ENCODE peak calls at places on chromosomes 3 and 15, in six cellular contexts. O, A, C, Q, U and G are unnamed samples.

GRCh38 chr15:68154923-68155559 is 50.1 kb downstream of the CALML4 start:
- DNase-seq in O (peak; percentile 71), Q (peak; percentile 39), U (peak; percentile 53), C (peak; percentile 26), A (no peak), G (peak; percentile 56)

GRCh38 chr3:8445861-8446260 is 55.8 kb upstream of the LMCD1 start:
- DNase-seq in A (no peak), C (no peak), Q (no peak), U (no peak), O (peak; percentile 99), G (no peak)

GRCh38 chr3:136728918-136729317 is 23.3 kb downstream of the STAG1 start:
- DNase-seq in U (no peak), Q (no peak), A (no peak), O (no peak), C (no peak), G (no peak)

GRCh38 chr3:117281371-117281770 is 571.8 kb downstream of the TUSC7 start:
- DNase-seq in O (no peak), U (no peak), Q (no peak), C (no peak), A (no peak), G (no peak)

GRCh38 chr15:41983221-41983620 is 10.9 kb upstream of the EHD4 start:
- DNase-seq in O (no peak), A (no peak), U (no peak), C (no peak), Q (no peak), G (no peak)

GRCh38 chr15:68348064-68348463 is 70.5 kb downstream of the FEM1B start:
- DNase-seq in O (no peak), A (no peak), Q (no peak), C (peak; percentile 69), U (no peak), G (no peak)

GRCh38 chr3:69930564-69930963 is 69.0 kb upstream of the SAMMSON start:
- DNase-seq in C (no peak), A (no peak), O (no peak), U (no peak), Q (no peak), G (no peak)

GRCh38 chr3:196617256-196617655 is 22.2 kb upstream of the NRROS start:
- DNase-seq in Q (no peak), O (no peak), C (no peak), A (no peak), U (no peak), G (peak; percentile 77)

GRCh38 chr3:139954146-139954545 is 19.2 kb downstream of the CLSTN2 start:
- DNase-seq in U (no peak), O (no peak), A (no peak), C (no peak), Q (no peak), G (no peak)

GRCh38 chr15:65550681-65551098 is 20.4 kb downstream of the HACD3 start:
- DNase-seq in C (no peak), A (no peak), U (no peak), Q (no peak), O (peak; percentile 40), G (no peak)

GRCh38 chr3:42961633-42962032 is 17.5 kb upstream of the GASK1A start:
- DNase-seq in A (no peak), Q (peak; percentile 6), O (peak; percentile 55), U (peak; percentile 42), C (peak; percentile 35), G (peak; percentile 42)

GRCh38 chr3:136818191-136818850 is 605 bp upstream of the SLC35G2 start:
- DNase-seq in U (peak; percentile 77), A (no peak), Q (peak; percentile 71), O (peak; percentile 93), C (peak; percentile 11), G (peak; percentile 81)

GRCh38 chr3:181711325-181712135 is at the start of gene SOX2:
- DNase-seq in Q (peak; percentile 89), C (peak; percentile 68), O (peak; percentile 87), A (no peak), U (peak; percentile 67), G (peak; percentile 19)

GRCh38 chr3:37447732-37448131 is 273.4 kb upstream of the LRRFIP2 start:
- DNase-seq in O (no peak), C (no peak), U (no peak), Q (no peak), A (no peak), G (no peak)

GRCh38 chr3:81891496-81891895 is 130.1 kb upstream of the GBE1 start:
- DNase-seq in C (no peak), Q (no peak), A (no peak), O (no peak), U (no peak), G (no peak)

GRCh38 chr3:99561056-99561455 is 77.3 kb upstream of the COL8A1 start:
- DNase-seq in O (no peak), A (no peak), U (no peak), C (no peak), Q (no peak), G (no peak)

GRCh38 chr15:63915888-63916731 is 82.4 kb upstream of the HERC1 start:
- DNase-seq in U (no peak), Q (peak; percentile 59), O (peak; percentile 78), A (no peak), C (peak; percentile 51), G (peak; percentile 28)

GRCh38 chr15:81285461-81285860 is 38.5 kb downstream of the STARD5 start:
- DNase-seq in O (no peak), Q (no peak), C (no peak), A (no peak), U (no peak), G (no peak)

GRCh38 chr3:42500909-42501308 is 1.5 kb upstream of the VIPR1 start:
- DNase-seq in Q (no peak), A (no peak), O (no peak), U (no peak), C (no peak), G (no peak)

GRCh38 chr15:100198442-100198841 is 143.3 kb downstream of the ADAMTS17 start:
- DNase-seq in C (no peak), O (no peak), U (no peak), A (no peak), Q (no peak), G (no peak)

GRCh38 chr15:79863886-79864285 is 32.9 kb downstream of the MTHFS start:
- DNase-seq in Q (no peak), O (peak; percentile 73), U (no peak), A (no peak), C (no peak), G (no peak)

DNA sequence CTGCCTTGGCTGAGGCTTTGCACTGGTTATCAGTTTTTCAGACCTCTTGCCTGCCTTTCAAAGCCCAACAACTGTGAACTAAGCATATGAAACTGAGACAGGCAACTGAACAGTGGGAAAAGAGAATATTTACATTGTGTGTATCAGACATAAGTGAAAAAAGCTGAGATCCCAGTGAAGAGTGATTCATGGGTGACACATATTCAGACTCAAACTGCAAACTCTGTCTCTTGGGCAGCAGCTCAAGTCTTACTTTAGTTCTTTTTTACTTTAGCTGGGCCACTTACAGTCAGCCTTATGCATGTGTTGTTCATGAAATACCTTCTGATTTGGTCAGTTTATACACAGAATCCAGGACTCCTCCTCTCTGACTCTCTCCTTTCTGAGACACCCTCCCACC is 19.2 kb downstream of the SUCLG2 start:
- DNase-seq in U (no peak), O (no peak), C (no peak), Q (peak; percentile 7), A (no peak), G (no peak)
- TF ChIP-seq MYC in U (no peak), O (no peak), C (no peak), Q (no peak), A (no peak), G (no peak)

DNA sequence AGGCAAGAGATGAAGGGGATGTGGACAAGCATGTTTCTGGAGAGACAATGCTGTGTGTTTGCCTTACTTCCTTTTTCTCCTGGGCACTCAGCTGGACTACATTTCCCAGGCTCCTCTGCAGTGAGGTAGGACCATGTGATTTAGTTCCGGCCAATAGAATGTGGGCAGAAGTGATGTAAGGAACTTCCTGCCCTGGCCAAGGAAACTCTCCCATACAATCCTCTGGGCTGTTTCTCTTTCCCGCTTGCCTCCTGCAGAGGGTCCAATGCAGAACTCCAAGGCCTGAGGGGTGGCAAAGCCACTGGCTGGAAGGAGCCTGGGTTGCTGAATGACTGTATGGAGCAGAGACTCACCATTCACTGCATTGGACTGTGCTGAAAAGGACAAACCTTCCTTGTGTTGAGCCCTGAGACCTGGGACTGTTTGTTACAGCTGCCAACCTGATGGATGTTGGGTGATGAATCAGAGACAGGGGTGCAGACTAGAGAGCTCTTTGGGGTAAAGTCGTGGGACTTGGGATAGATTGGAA is 82.7 kb upstream of the SLC6A6 start:
- DNase-seq in O (peak; percentile 76), C (peak; percentile 92), A (peak; percentile 72), Q (peak; percentile 89), U (peak; percentile 80), G (peak; percentile 87)
- TF ChIP-seq MYC in O (no peak), C (no peak), A (no peak), Q (no peak), U (no peak), G (peak; percentile 33)

GRCh38 chr3:9866639-9867038 is 13.4 kb downstream of the CIDEC start:
- DNase-seq in U (no peak), A (no peak), Q (no peak), C (no peak), O (no peak), G (no peak)
- TF ChIP-seq MYC in U (no peak), A (no peak), Q (no peak), C (no peak), O (no peak), G (no peak)

GRCh38 chr3:119413603-119414280 is 49.7 kb downstream of the TMEM39A start:
- DNase-seq in C (peak; percentile 44), Q (no peak), U (no peak), A (no peak), O (no peak), G (no peak)

GRCh38 chr3:119420196-119420595 is 43.2 kb downstream of the TMEM39A start:
- DNase-seq in O (peak; percentile 15), A (no peak), C (no peak), Q (no peak), U (no peak), G (no peak)

GRCh38 chr3:119418091-119418512 is 45.3 kb downstream of the TMEM39A start:
- DNase-seq in Q (no peak), C (peak; percentile 57), O (no peak), U (no peak), A (no peak), G (no peak)

GRCh38 chr3:119418641-119419040 is 44.8 kb downstream of the TMEM39A start:
- DNase-seq in U (no peak), Q (no peak), A (no peak), C (peak; percentile 18), O (no peak), G (no peak)
- TF ChIP-seq MYC in U (no peak), Q (no peak), A (no peak), C (no peak), O (no peak), G (no peak)

GRCh38 chr3:115233021-115233420 is 85.9 kb upstream of the ZBTB20 start:
- DNase-seq in C (no peak), O (peak; percentile 9), A (no peak), U (no peak), Q (no peak), G (no peak)
- TF ChIP-seq MYC in C (no peak), O (no peak), A (no peak), U (no peak), Q (no peak), G (no peak)

GRCh38 chr3:32481791-32482631 is 20.6 kb downstream of the CMTM6 start:
- DNase-seq in A (no peak), U (no peak), O (no peak), C (no peak), Q (no peak), G (no peak)
- TF ChIP-seq MYC in A (no peak), U (no peak), O (no peak), C (no peak), Q (no peak), G (no peak)